ENCODE peak calls at places on chromosomes 1 and 21, in five cellular contexts. One of them, this sample, is unnamed. For H3K27me3, the result is how much of the 10 kb centered on the place peaks cover.

GRCh38 chr1:43835141-43836021 is 98.2 kb upstream of the ARTN start:
- DNase-seq in psoas muscle: peak
- DNase-seq in uterus: peak
- DNase-seq in body of pancreas: no peak
- DNase-seq in HL-60: peak
- DNase-seq in this sample: no peak

GRCh38 chr1:60952566-60953215 is 129.7 kb upstream of the NFIA start:
- DNase-seq in uterus: no peak
- DNase-seq in HL-60: no peak
- DNase-seq in psoas muscle: no peak
- DNase-seq in body of pancreas: no peak
- DNase-seq in this sample: no peak

GRCh38 chr1:186155594-186155993 is 219.5 kb downstream of the TPR start:
- DNase-seq in HL-60: no peak
- DNase-seq in uterus: no peak
- DNase-seq in body of pancreas: no peak
- DNase-seq in psoas muscle: no peak
- DNase-seq in this sample: no peak

GRCh38 chr1:29939086-29939485 is 702.8 kb downstream of the PTPRU start:
- DNase-seq in uterus: no peak
- DNase-seq in HL-60: no peak
- DNase-seq in body of pancreas: no peak
- DNase-seq in psoas muscle: no peak
- DNase-seq in this sample: no peak

GRCh38 chr1:24155011-24155782 is 12.3 kb upstream of the IL22RA1 start:
- DNase-seq in HL-60: no peak
- DNase-seq in body of pancreas: peak
- DNase-seq in uterus: no peak
- DNase-seq in psoas muscle: no peak
- DNase-seq in this sample: no peak

GRCh38 chr1:157073944-157074685 is 25.5 kb downstream of the ETV3L start:
- DNase-seq in psoas muscle: peak
- DNase-seq in body of pancreas: peak
- DNase-seq in uterus: peak
- DNase-seq in HL-60: no peak
- DNase-seq in this sample: no peak

GRCh38 chr21:43321111-43321510 is 105.8 kb downstream of the SIK1 start:
- DNase-seq in body of pancreas: no peak
- DNase-seq in uterus: no peak
- DNase-seq in psoas muscle: no peak
- DNase-seq in HL-60: no peak
- DNase-seq in this sample: no peak

GRCh38 chr1:226975909-226976670 is 36.0 kb downstream of the COQ8A start:
- DNase-seq in body of pancreas: no peak
- DNase-seq in HL-60: no peak
- DNase-seq in psoas muscle: no peak
- DNase-seq in uterus: no peak
- DNase-seq in this sample: no peak

GRCh38 chr1:39195166-39196111 is 9.1 kb upstream of the MACF1 start:
- DNase-seq in uterus: no peak
- DNase-seq in body of pancreas: no peak
- DNase-seq in psoas muscle: no peak
- DNase-seq in HL-60: peak
- DNase-seq in this sample: no peak

GRCh38 chr1:167442142-167442848 is 76.0 kb downstream of the CD247 start:
- DNase-seq in uterus: peak
- DNase-seq in body of pancreas: peak
- DNase-seq in psoas muscle: peak
- DNase-seq in HL-60: no peak
- DNase-seq in this sample: peak

GRCh38 chr1:156910309-156910782 is 10.1 kb upstream of the LRRC71 start:
- DNase-seq in body of pancreas: no peak
- DNase-seq in HL-60: peak
- DNase-seq in uterus: no peak
- DNase-seq in psoas muscle: no peak
- DNase-seq in this sample: peak

GRCh38 chr1:832136-832535 is 91.6 kb upstream of the SAMD11 start:
- DNase-seq in body of pancreas: no peak
- DNase-seq in uterus: no peak
- DNase-seq in psoas muscle: no peak
- DNase-seq in HL-60: no peak
- DNase-seq in this sample: no peak

GRCh38 chr1:77057994-77058585 is 161.1 kb downstream of the PIGK start:
- DNase-seq in HL-60: no peak
- DNase-seq in psoas muscle: no peak
- DNase-seq in body of pancreas: no peak
- DNase-seq in uterus: no peak
- DNase-seq in this sample: no peak

GRCh38 chr21:46393941-46394818 is 64.5 kb upstream of the DIP2A start:
- DNase-seq in uterus: no peak
- DNase-seq in psoas muscle: peak
- DNase-seq in HL-60: no peak
- DNase-seq in body of pancreas: peak
- DNase-seq in this sample: no peak

GRCh38 chr1:234656981-234657651 is 47.1 kb upstream of the IRF2BP2 start:
- DNase-seq in body of pancreas: peak
- DNase-seq in HL-60: peak
- DNase-seq in psoas muscle: no peak
- DNase-seq in uterus: no peak
- DNase-seq in this sample: no peak

GRCh38 chr1:146051452-146051852 is 29.9 kb upstream of the HJV start:
- DNase-seq in uterus: no peak
- DNase-seq in HL-60: no peak
- DNase-seq in body of pancreas: no peak
- DNase-seq in psoas muscle: no peak
- DNase-seq in this sample: no peak

GRCh38 chr1:230754831-230755230 is 7.6 kb downstream of the CAPN9 start:
- DNase-seq in psoas muscle: peak
- DNase-seq in HL-60: no peak
- DNase-seq in uterus: no peak
- DNase-seq in body of pancreas: no peak
- DNase-seq in this sample: no peak

GRCh38 chr1:230760360-230760827 is 13.2 kb downstream of the CAPN9 start:
- DNase-seq in psoas muscle: peak
- DNase-seq in HL-60: no peak
- DNase-seq in uterus: no peak
- DNase-seq in body of pancreas: no peak
- DNase-seq in this sample: no peak

GRCh38 chr1:230758705-230759354 is 11.6 kb downstream of the CAPN9 start:
- DNase-seq in uterus: no peak
- DNase-seq in HL-60: no peak
- DNase-seq in body of pancreas: no peak
- DNase-seq in psoas muscle: no peak
- DNase-seq in this sample: no peak

GRCh38 chr1:230761443-230762167 is 14.4 kb downstream of the CAPN9 start:
- DNase-seq in HL-60: no peak
- DNase-seq in psoas muscle: no peak
- DNase-seq in body of pancreas: no peak
- DNase-seq in uterus: no peak
- DNase-seq in this sample: no peak

DNA sequence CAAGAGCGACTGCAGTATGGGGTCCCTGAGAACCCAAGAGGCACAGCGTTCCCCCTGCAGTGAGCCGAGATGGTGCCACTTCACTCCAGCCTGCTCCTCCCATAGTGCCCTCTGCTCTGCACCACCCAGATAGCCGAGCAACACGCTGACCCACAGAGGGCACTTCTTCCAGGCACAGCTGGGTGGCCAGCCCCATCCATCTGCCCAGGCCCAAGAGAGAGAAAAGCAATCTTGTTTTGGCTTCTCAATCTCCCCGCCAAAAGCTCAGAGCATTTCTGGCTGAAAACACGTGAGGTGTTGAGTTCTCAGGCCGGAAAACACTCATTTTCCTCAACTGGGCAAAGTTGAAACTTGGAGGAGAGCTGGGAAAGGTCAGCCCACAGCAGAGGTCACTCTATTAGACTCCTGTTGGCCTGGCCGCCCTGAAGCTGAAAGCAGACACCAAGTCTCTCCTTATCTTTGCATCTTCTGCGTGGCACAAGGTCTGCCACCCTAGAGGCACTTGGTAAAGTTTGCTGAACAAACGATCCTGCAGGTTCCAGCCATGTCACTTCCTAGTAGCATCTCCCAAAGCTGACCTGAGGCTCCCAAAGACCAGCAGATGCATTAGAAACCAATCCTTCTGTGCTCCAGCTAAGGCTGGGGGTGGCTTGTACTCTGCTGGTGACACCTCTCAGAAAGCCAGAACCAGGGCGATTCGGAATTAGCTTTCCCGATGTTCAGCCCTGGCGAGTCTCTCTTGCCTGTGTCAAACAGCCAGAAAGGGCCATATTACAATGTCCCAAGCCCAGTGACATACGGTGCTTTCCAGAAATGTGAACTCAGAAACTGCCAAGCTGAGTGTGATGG is 10.9 kb downstream of the CAPN9 start:
- DNase-seq in uterus: no peak
- DNase-seq in body of pancreas: no peak
- DNase-seq in HL-60: no peak
- DNase-seq in psoas muscle: no peak
- DNase-seq in this sample: no peak
- H3K27me3 ChIP-seq in uterus: under half
- H3K27me3 ChIP-seq in body of pancreas: under half
- H3K27me3 ChIP-seq in HL-60: under half
- H3K27me3 ChIP-seq in psoas muscle: under half
- H3K27me3 ChIP-seq in this sample: under half

GRCh38 chr1:153658400-153659174 is at the start of gene SNAPIN:
- DNase-seq in psoas muscle: peak
- DNase-seq in uterus: peak
- DNase-seq in HL-60: peak
- DNase-seq in body of pancreas: peak
- DNase-seq in this sample: peak
- TF ChIP-seq CTCF in psoas muscle: no peak
- TF ChIP-seq CTCF in uterus: peak
- TF ChIP-seq CTCF in HL-60: no peak
- TF ChIP-seq CTCF in body of pancreas: no peak
- TF ChIP-seq CTCF in this sample: no peak

DNA sequence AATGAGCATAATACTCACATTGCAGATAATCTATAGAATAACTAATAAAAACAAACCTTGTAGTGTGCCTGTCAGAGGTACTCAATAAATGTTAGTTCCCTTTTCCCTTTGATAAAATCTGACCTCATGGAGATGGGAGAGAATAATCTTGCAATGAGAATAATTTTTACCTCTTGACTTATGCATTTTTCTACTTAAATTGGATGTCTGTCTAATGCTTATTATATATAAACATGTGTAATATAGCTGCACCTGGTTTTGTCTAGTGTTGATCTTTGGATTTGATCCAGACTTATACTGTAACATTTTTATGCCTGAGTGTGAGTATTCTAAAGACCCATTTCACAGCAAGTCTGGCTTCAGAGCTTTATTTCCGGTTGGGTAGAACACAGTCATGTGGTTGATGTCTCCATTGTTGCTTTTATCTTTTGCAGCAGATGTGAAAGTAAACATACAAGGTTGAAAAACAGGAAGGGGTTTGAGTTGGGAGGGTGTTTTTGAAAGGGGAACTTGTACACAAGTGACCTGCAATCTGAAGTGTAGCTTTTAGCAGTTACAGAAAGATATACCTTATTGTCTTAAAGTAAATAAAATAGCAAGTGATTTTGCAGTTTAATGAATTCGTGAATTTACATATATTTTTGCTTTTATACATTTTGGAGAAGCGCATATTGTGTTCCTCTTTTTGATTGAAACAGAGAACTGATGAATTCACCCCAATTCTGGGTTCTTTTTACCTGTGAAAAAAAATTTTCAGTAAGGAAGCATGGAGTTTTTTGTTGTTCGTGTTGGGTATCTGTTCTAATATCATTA is 12.5 kb downstream of the EPB41 start:
- DNase-seq in uterus: no peak
- DNase-seq in psoas muscle: no peak
- DNase-seq in body of pancreas: no peak
- DNase-seq in HL-60: peak
- DNase-seq in this sample: peak
- H3K27ac ChIP-seq in uterus: peak
- H3K27ac ChIP-seq in psoas muscle: peak
- H3K27ac ChIP-seq in body of pancreas: no peak
- H3K27ac ChIP-seq in HL-60: peak
- H3K27ac ChIP-seq in this sample: peak

GRCh38 chr1:37605806-37606474 is 10.2 kb upstream of the GNL2 start:
- DNase-seq in HL-60: no peak
- DNase-seq in uterus: peak
- DNase-seq in body of pancreas: no peak
- DNase-seq in psoas muscle: no peak
- DNase-seq in this sample: no peak

GRCh38 chr1:37606481-37607263 is 10.9 kb upstream of the GNL2 start:
- DNase-seq in uterus: peak
- DNase-seq in body of pancreas: no peak
- DNase-seq in psoas muscle: no peak
- DNase-seq in HL-60: no peak
- DNase-seq in this sample: no peak

GRCh38 chr1:37602750-37603694 is 7.3 kb upstream of the GNL2 start:
- DNase-seq in uterus: no peak
- DNase-seq in psoas muscle: no peak
- DNase-seq in HL-60: no peak
- DNase-seq in body of pancreas: peak
- DNase-seq in this sample: peak

GRCh38 chr1:37601441-37601840 is 5.7 kb upstream of the GNL2 start:
- DNase-seq in uterus: no peak
- DNase-seq in psoas muscle: no peak
- DNase-seq in body of pancreas: no peak
- DNase-seq in HL-60: no peak
- DNase-seq in this sample: no peak

GRCh38 chr1:37605061-37605650 is 9.4 kb upstream of the GNL2 start:
- DNase-seq in HL-60: no peak
- DNase-seq in psoas muscle: no peak
- DNase-seq in body of pancreas: no peak
- DNase-seq in uterus: no peak
- DNase-seq in this sample: no peak
- H3K27me3 ChIP-seq in HL-60: under half
- H3K27me3 ChIP-seq in psoas muscle: under half
- H3K27me3 ChIP-seq in body of pancreas: under half
- H3K27me3 ChIP-seq in uterus: under half
- H3K27me3 ChIP-seq in this sample: under half

DNA sequence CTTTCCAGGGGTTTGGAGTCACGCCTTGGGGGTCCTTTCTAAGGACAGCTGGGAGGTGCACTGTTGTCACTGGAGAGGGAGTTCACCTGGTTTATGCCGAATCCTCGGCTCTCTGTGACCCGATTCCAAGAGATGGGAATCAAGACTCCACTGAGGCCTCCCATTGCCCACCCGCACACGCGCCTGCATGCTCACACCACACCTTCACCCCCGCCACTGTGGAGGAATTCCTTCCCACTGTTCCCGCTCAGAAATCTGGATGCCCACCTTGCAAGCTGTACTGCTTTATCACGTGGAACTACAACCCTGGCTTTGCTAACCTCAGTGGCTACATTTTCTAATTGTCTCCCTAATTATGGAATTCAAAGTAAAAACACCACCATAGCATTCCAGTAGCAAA is 29.2 kb downstream of the PGBD5 start:
- DNase-seq in psoas muscle: no peak
- DNase-seq in uterus: no peak
- DNase-seq in body of pancreas: no peak
- DNase-seq in HL-60: no peak
- DNase-seq in this sample: no peak
- TF ChIP-seq CTCF in psoas muscle: no peak
- TF ChIP-seq CTCF in uterus: no peak
- TF ChIP-seq CTCF in body of pancreas: no peak
- TF ChIP-seq CTCF in HL-60: no peak
- TF ChIP-seq CTCF in this sample: no peak

This sample was measured in CD4-positive, alpha-beta T cell.